ENCODE peak calls at places on chromosomes 6 and 20, in five cellular contexts. One of them, this sample, is unnamed.
A peak's percentile ranks its signal among the peaks of the same experiment; 100 is the strongest.

GRCh38 chr20:8423482-8423881 is 291.4 kb downstream of the PLCB1 start:
- DNase-seq in T-helper 2 cell treated with Interferon-gamma antibody and Interleukin-4, amounts not matched to agents 5 μg/mL and 100 μg/mL, for 36 hours: no peak
- DNase-seq in NCI-H1417 treated with DMSO at 0.1 percent for 48 hours: no peak
- DNase-seq in A673: no peak
- DNase-seq in endothelial cell: no peak
- DNase-seq in this sample: no peak

GRCh38 chr6:108876929-108877775 is 28.9 kb downstream of the ARMC2 start:
- DNase-seq in T-helper 2 cell treated with Interferon-gamma antibody and Interleukin-4, amounts not matched to agents 5 μg/mL and 100 μg/mL, for 36 hours: no peak
- DNase-seq in NCI-H1417 treated with DMSO at 0.1 percent for 48 hours: no peak
- DNase-seq in A673: no peak
- DNase-seq in endothelial cell: no peak
- DNase-seq in this sample: no peak

GRCh38 chr20:41371361-41371760 is 4.7 kb upstream of the EMILIN3 start:
- DNase-seq in T-helper 2 cell treated with Interferon-gamma antibody and Interleukin-4, amounts not matched to agents 5 μg/mL and 100 μg/mL, for 36 hours: no peak
- DNase-seq in NCI-H1417 treated with DMSO at 0.1 percent for 48 hours: no peak
- DNase-seq in A673: no peak
- DNase-seq in endothelial cell: no peak
- DNase-seq in this sample: no peak

GRCh38 chr6:132132420-132132819 is 181.2 kb upstream of the CCN2 start:
- DNase-seq in T-helper 2 cell treated with Interferon-gamma antibody and Interleukin-4, amounts not matched to agents 5 μg/mL and 100 μg/mL, for 36 hours: no peak
- DNase-seq in NCI-H1417 treated with DMSO at 0.1 percent for 48 hours: no peak
- DNase-seq in A673: no peak
- DNase-seq in endothelial cell: no peak
- DNase-seq in this sample: no peak

GRCh38 chr20:389220-389619 is 8.7 kb downstream of the TRIB3 start:
- DNase-seq in T-helper 2 cell treated with Interferon-gamma antibody and Interleukin-4, amounts not matched to agents 5 μg/mL and 100 μg/mL, for 36 hours: no peak
- DNase-seq in NCI-H1417 treated with DMSO at 0.1 percent for 48 hours: no peak
- DNase-seq in A673: no peak
- DNase-seq in endothelial cell: no peak
- DNase-seq in this sample: no peak

GRCh38 chr20:59666586-59666985 is 62.2 kb downstream of the PHACTR3 start:
- DNase-seq in T-helper 2 cell treated with Interferon-gamma antibody and Interleukin-4, amounts not matched to agents 5 μg/mL and 100 μg/mL, for 36 hours: no peak
- DNase-seq in NCI-H1417 treated with DMSO at 0.1 percent for 48 hours: no peak
- DNase-seq in A673: no peak
- DNase-seq in endothelial cell: no peak
- DNase-seq in this sample: no peak

GRCh38 chr20:25139061-25139705 is 56.3 kb upstream of the ENTPD6 start:
- DNase-seq in T-helper 2 cell treated with Interferon-gamma antibody and Interleukin-4, amounts not matched to agents 5 μg/mL and 100 μg/mL, for 36 hours: no peak
- DNase-seq in NCI-H1417 treated with DMSO at 0.1 percent for 48 hours: no peak
- DNase-seq in A673: no peak
- DNase-seq in endothelial cell: no peak
- DNase-seq in this sample: no peak

GRCh38 chr6:18406955-18407738 is 20.0 kb downstream of the RNF144B start:
- DNase-seq in T-helper 2 cell treated with Interferon-gamma antibody and Interleukin-4, amounts not matched to agents 5 μg/mL and 100 μg/mL, for 36 hours: no peak
- DNase-seq in NCI-H1417 treated with DMSO at 0.1 percent for 48 hours: no peak
- DNase-seq in A673: no peak
- DNase-seq in endothelial cell: no peak
- DNase-seq in this sample: no peak

GRCh38 chr6:44233560-44234100 is 10.2 kb downstream of the SLC29A1 start:
- DNase-seq in T-helper 2 cell treated with Interferon-gamma antibody and Interleukin-4, amounts not matched to agents 5 μg/mL and 100 μg/mL, for 36 hours: no peak
- DNase-seq in NCI-H1417 treated with DMSO at 0.1 percent for 48 hours: no peak
- DNase-seq in A673: no peak
- DNase-seq in endothelial cell: no peak
- DNase-seq in this sample: no peak

GRCh38 chr6:138311268-138311667 is 66.4 kb upstream of the SMIM28 start:
- DNase-seq in T-helper 2 cell treated with Interferon-gamma antibody and Interleukin-4, amounts not matched to agents 5 μg/mL and 100 μg/mL, for 36 hours: no peak
- DNase-seq in NCI-H1417 treated with DMSO at 0.1 percent for 48 hours: no peak
- DNase-seq in A673: no peak
- DNase-seq in endothelial cell: no peak
- DNase-seq in this sample: no peak

GRCh38 chr6:79468116-79468515 is 69.1 kb downstream of the LCA5 start:
- DNase-seq in T-helper 2 cell treated with Interferon-gamma antibody and Interleukin-4, amounts not matched to agents 5 μg/mL and 100 μg/mL, for 36 hours: no peak
- DNase-seq in NCI-H1417 treated with DMSO at 0.1 percent for 48 hours: no peak
- DNase-seq in A673: no peak
- DNase-seq in endothelial cell: no peak
- DNase-seq in this sample: no peak

GRCh38 chr20:10793741-10794140 is 119.9 kb upstream of the JAG1 start:
- DNase-seq in T-helper 2 cell treated with Interferon-gamma antibody and Interleukin-4, amounts not matched to agents 5 μg/mL and 100 μg/mL, for 36 hours: no peak
- DNase-seq in NCI-H1417 treated with DMSO at 0.1 percent for 48 hours: no peak
- DNase-seq in A673: no peak
- DNase-seq in endothelial cell: no peak
- DNase-seq in this sample: peak; percentile 38

GRCh38 chr20:58228103-58228483 is 360 bp downstream of the ANKRD60 start:
- DNase-seq in T-helper 2 cell treated with Interferon-gamma antibody and Interleukin-4, amounts not matched to agents 5 μg/mL and 100 μg/mL, for 36 hours: no peak
- DNase-seq in NCI-H1417 treated with DMSO at 0.1 percent for 48 hours: no peak
- DNase-seq in A673: no peak
- DNase-seq in endothelial cell: no peak
- DNase-seq in this sample: no peak

GRCh38 chr6:33329058-33329457 is 11.5 kb upstream of the ZBTB22 start:
- DNase-seq in T-helper 2 cell treated with Interferon-gamma antibody and Interleukin-4, amounts not matched to agents 5 μg/mL and 100 μg/mL, for 36 hours: no peak
- DNase-seq in NCI-H1417 treated with DMSO at 0.1 percent for 48 hours: no peak
- DNase-seq in A673: no peak
- DNase-seq in endothelial cell: no peak
- DNase-seq in this sample: no peak

GRCh38 chr20:24762371-24762770 is 186.7 kb upstream of the CST7 start:
- DNase-seq in T-helper 2 cell treated with Interferon-gamma antibody and Interleukin-4, amounts not matched to agents 5 μg/mL and 100 μg/mL, for 36 hours: no peak
- DNase-seq in NCI-H1417 treated with DMSO at 0.1 percent for 48 hours: no peak
- DNase-seq in A673: no peak
- DNase-seq in endothelial cell: no peak
- DNase-seq in this sample: no peak

GRCh38 chr6:165426892-165427291 is 117.5 kb upstream of the C6orf118 start:
- DNase-seq in T-helper 2 cell treated with Interferon-gamma antibody and Interleukin-4, amounts not matched to agents 5 μg/mL and 100 μg/mL, for 36 hours: no peak
- DNase-seq in NCI-H1417 treated with DMSO at 0.1 percent for 48 hours: no peak
- DNase-seq in A673: no peak
- DNase-seq in endothelial cell: no peak
- DNase-seq in this sample: no peak

GRCh38 chr6:135269399-135270005 is 88.4 kb downstream of the MYB start:
- DNase-seq in T-helper 2 cell treated with Interferon-gamma antibody and Interleukin-4, amounts not matched to agents 5 μg/mL and 100 μg/mL, for 36 hours: no peak
- DNase-seq in NCI-H1417 treated with DMSO at 0.1 percent for 48 hours: no peak
- DNase-seq in A673: no peak
- DNase-seq in endothelial cell: no peak
- DNase-seq in this sample: no peak

GRCh38 chr20:63807654-63808053 is 23.4 kb downstream of the ZBTB46 start:
- DNase-seq in T-helper 2 cell treated with Interferon-gamma antibody and Interleukin-4, amounts not matched to agents 5 μg/mL and 100 μg/mL, for 36 hours: no peak
- DNase-seq in NCI-H1417 treated with DMSO at 0.1 percent for 48 hours: no peak
- DNase-seq in A673: no peak
- DNase-seq in endothelial cell: no peak
- DNase-seq in this sample: no peak

GRCh38 chr6:128601060-128601459 is 80.7 kb upstream of the PTPRK start:
- DNase-seq in T-helper 2 cell treated with Interferon-gamma antibody and Interleukin-4, amounts not matched to agents 5 μg/mL and 100 μg/mL, for 36 hours: no peak
- DNase-seq in NCI-H1417 treated with DMSO at 0.1 percent for 48 hours: no peak
- DNase-seq in A673: no peak
- DNase-seq in endothelial cell: no peak
- DNase-seq in this sample: no peak

This sample was measured in NCI-H2081 treated with DMSO at 0.1 percent for 48 hours.